ENCODE peak calls at places on chromosomes 11 and 22, in four cellular contexts. Q is right lobe of liver; R is CD8-positive, alpha-beta T cell; O is PC-3. T is an unnamed sample.

GRCh38 chr11:5303643-5304042 is 1.9 kb upstream of the OR51B4 start:
- DNase-seq in Q (no peak), R (no peak), O (no peak), T (no peak)

GRCh38 chr11:75342966-75343870 is 8.2 kb downstream of the ARRB1 start:
- DNase-seq in Q (no peak), R (no peak), O (peak; percentile 18), T (peak; percentile 80)

GRCh38 chr11:47950396-47950795 is 30.0 kb upstream of the PTPRJ start:
- DNase-seq in Q (no peak), R (peak; percentile 58), O (no peak), T (no peak)

GRCh38 chr11:57153448-57153847 is 28.3 kb upstream of the LRRC55 start:
- DNase-seq in Q (no peak), R (no peak), O (no peak), T (no peak)

GRCh38 chr11:2525941-2526807 is 81.4 kb downstream of the KCNQ1 start:
- DNase-seq in Q (peak; percentile 40), R (no peak), O (no peak), T (peak; percentile 5)

GRCh38 chr11:36142439-36142838 is 146.8 kb downstream of the COMMD9 start:
- DNase-seq in Q (no peak), R (no peak), O (no peak), T (no peak)

GRCh38 chr11:6606471-6607189 is 3.1 kb downstream of the ILK start:
- DNase-seq in Q (peak; percentile 83), R (peak; percentile 49), O (peak; percentile 78), T (peak; percentile 96)

GRCh38 chr11:94145431-94145830 is 16.8 kb downstream of the PANX1 start:
- DNase-seq in Q (no peak), R (no peak), O (no peak), T (no peak)

GRCh38 chr11:33734441-33735165 is 1.6 kb downstream of the CD59 start:
- DNase-seq in Q (no peak), R (no peak), O (peak; percentile 63), T (no peak)

GRCh38 chr11:130476200-130476921 is 27.9 kb downstream of the ADAMTS15 start:
- DNase-seq in Q (no peak), R (no peak), O (no peak), T (no peak)

GRCh38 chr11:20003357-20003756 is 156.9 kb downstream of the DBX1 start:
- DNase-seq in Q (no peak), R (no peak), O (peak; percentile 32), T (peak; percentile 46)

GRCh38 chr11:68690671-68691401 is 6.5 kb downstream of the GAL start:
- DNase-seq in Q (no peak), R (peak; percentile 14), O (no peak), T (no peak)
- H3K27me3 ChIP-seq in Q (no peaks in the 10 kb centered on the region), R (peaks cover 6% of the 10 kb centered on the region), O (no peaks in the 10 kb centered on the region), T (no peaks in the 10 kb centered on the region)

DNA sequence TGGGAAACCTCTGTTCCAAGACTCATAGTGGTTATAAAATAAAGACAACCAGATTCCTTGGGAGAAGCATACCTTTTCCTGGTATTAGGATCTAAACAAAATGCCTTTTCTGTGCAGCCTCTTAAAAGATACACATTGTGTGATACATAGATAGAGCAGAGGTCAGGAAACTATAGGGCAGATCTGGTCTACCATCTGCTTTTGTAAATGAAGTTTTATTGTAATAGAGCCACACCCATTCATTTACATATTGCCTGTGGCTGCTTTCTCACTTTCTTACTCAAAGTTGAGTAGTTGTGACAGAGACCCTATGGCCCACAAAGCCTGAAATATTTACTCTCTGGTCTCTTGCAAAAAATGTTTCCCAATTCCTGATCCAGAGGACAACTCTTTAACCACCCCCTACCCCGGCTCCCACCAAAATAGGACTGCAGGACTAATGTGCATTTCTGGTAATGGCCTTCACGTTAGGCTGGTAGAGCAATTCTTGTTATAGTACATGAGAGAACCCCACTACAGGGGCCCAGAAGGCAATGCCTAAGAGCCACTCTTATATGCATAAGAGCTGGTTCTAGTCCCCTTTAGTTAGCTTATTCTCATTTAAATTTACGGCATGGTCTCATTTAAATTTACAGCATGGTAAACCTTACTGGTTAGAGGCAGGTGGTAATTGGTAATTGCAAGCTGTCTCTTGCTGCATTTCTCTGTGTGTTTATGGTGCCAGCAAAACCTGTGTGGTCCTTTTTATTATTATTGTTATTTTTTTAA is 76.8 kb upstream of the YWHAH start:
- DNase-seq in Q (no peak), R (no peak), O (peak; percentile 46), T (no peak)
- TF ChIP-seq CTCF in Q (no peak), R (no peak), O (no peak), T (no peak)

GRCh38 chr11:828501-829115 is 889 bp downstream of the CRACR2B start:
- DNase-seq in Q (no peak), R (no peak), O (no peak), T (no peak)

GRCh38 chr11:831132-831864 is 1.5 kb upstream of the CD151 start:
- DNase-seq in Q (no peak), R (no peak), O (no peak), T (no peak)

GRCh38 chr11:829116-829945 is 1.6 kb downstream of the CRACR2B start:
- DNase-seq in Q (no peak), R (no peak), O (no peak), T (no peak)

GRCh38 chr11:830295-831131 is 2.2 kb upstream of the CD151 start:
- DNase-seq in Q (peak; percentile 82), R (peak; percentile 72), O (no peak), T (no peak)

GRCh38 chr11:829946-830294 is 2.2 kb downstream of the CRACR2B start:
- DNase-seq in Q (no peak), R (no peak), O (no peak), T (no peak)
- H3K27me3 ChIP-seq in Q (no peaks in the 10 kb centered on the region), R (peaks cover 11% of the 10 kb centered on the region), O (no peaks in the 10 kb centered on the region), T (no peaks in the 10 kb centered on the region)

GRCh38 chr11:10317776-10318526 is 13.1 kb downstream of the ADM start:
- DNase-seq in Q (no peak), R (no peak), O (no peak), T (no peak)
- TF ChIP-seq CTCF in Q (no peak), R (no peak), O (no peak), T (no peak)